ENCODE peak calls at places on chromosomes 13 and 19, in four cellular contexts. S is HFFc6, B is hepatic stellate cell, W is sigmoid colon. M is an unnamed sample.

GRCh38 chr19:4976412-4977298 is 7.7 kb downstream of the KDM4B start:
- DNase-seq in S (peak), W (peak), B (no peak), M (peak)

GRCh38 chr19:40658031-40658430 is 32.4 kb downstream of the NUMBL start:
- DNase-seq in B (no peak), W (no peak), S (no peak), M (no peak)

GRCh38 chr19:3986260-3987041 is 1.2 kb upstream of the EEF2 start:
- DNase-seq in S (peak), B (peak), W (no peak), M (peak)

GRCh38 chr13:104015646-104016396 is 949.6 kb upstream of the SLC10A2 start:
- DNase-seq in B (no peak), S (no peak), W (no peak), M (no peak)

GRCh38 chr13:28220166-28220565 is 81.8 kb downstream of the PAN3 start:
- DNase-seq in B (no peak), W (no peak), S (no peak), M (no peak)

GRCh38 chr19:18494267-18494607 is 27.6 kb downstream of the ELL start:
- DNase-seq in S (no peak), B (peak), W (no peak), M (no peak)

GRCh38 chr13:93017493-93018112 is 209.0 kb upstream of the GPC6 start:
- DNase-seq in S (no peak), W (no peak), B (no peak), M (no peak)

GRCh38 chr19:47798904-47799266 is 5.5 kb downstream of the TPRX1 start:
- DNase-seq in W (no peak), B (no peak), S (no peak), M (no peak)

GRCh38 chr19:11754663-11755062 is 12.1 kb upstream of the ZNF441 start:
- DNase-seq in B (no peak), S (no peak), W (no peak), M (no peak)

GRCh38 chr19:4578552-4579248 is 19.2 kb upstream of the SEMA6B start:
- DNase-seq in W (no peak), S (no peak), B (no peak), M (no peak)

GRCh38 chr13:65336916-65337315 is 1893.2 kb downstream of the PCDH9 start:
- DNase-seq in W (no peak), S (no peak), B (no peak), M (no peak)

GRCh38 chr13:38213307-38213706 is 136.3 kb upstream of the UFM1 start:
- DNase-seq in W (no peak), B (peak), S (peak), M (no peak)

GRCh38 chr19:38848299-38849146 is 1.3 kb downstream of the HNRNPL start:
- DNase-seq in W (no peak), B (no peak), S (no peak), M (no peak)

GRCh38 chr19:5147971-5148793 is 179.3 kb downstream of the KDM4B start:
- DNase-seq in S (no peak), W (no peak), B (no peak), M (no peak)

GRCh38 chr19:3699741-3700241 is 477 bp downstream of the PIP5K1C start:
- DNase-seq in W (no peak), S (no peak), B (no peak), M (no peak)

GRCh38 chr13:44685641-44686040 is 109.5 kb upstream of the TSC22D1 start:
- DNase-seq in S (no peak), B (no peak), W (no peak), M (no peak)

GRCh38 chr13:87426737-87427136 is 244.4 kb upstream of the SLITRK5 start:
- DNase-seq in B (no peak), S (no peak), W (no peak), M (no peak)

GRCh38 chr13:22176968-22177545 is 506.2 kb downstream of the FGF9 start:
- DNase-seq in W (no peak), B (no peak), S (no peak), M (no peak)

GRCh38 chr13:62014299-62014698 is 598.6 kb upstream of the PCDH20 start:
- DNase-seq in S (no peak), B (no peak), W (no peak), M (no peak)

GRCh38 chr13:43057653-43058317 is 34.4 kb downstream of the DNAJC15 start:
- DNase-seq in W (no peak), S (no peak), B (no peak), M (no peak)

GRCh38 chr13:52033039-52033438 is 8.5 kb downstream of the UTP14C start:
- DNase-seq in B (no peak), S (no peak), W (no peak), M (no peak)

GRCh38 chr13:99600318-99600717 is 99.0 kb downstream of the TM9SF2 start:
- DNase-seq in W (no peak), S (no peak), B (no peak), M (no peak)

GRCh38 chr13:112245959-112246358 is 130.2 kb upstream of the SPACA7 start:
- DNase-seq in S (no peak), B (no peak), W (peak), M (no peak)

GRCh38 chr13:37443538-37443937 is 155.0 kb downstream of the POSTN start:
- DNase-seq in W (no peak), B (peak), S (peak), M (no peak)

GRCh38 chr13:98307392-98307743 is 130.3 kb upstream of the RNF113B start:
- DNase-seq in B (no peak), S (no peak), W (no peak), M (no peak)

GRCh38 chr13:101985321-101985720 is 416.5 kb downstream of the FGF14 start:
- DNase-seq in B (no peak), W (no peak), S (no peak), M (no peak)

GRCh38 chr13:97279913-97280312 is 57.8 kb downstream of the MBNL2 start:
- DNase-seq in W (no peak), B (no peak), S (peak), M (no peak)

GRCh38 chr13:35768126-35768525 is 291.6 kb upstream of the MAB21L1 start:
- DNase-seq in W (no peak), S (no peak), B (no peak), M (no peak)

GRCh38 chr13:109787135-109787954 is 962 bp upstream of the IRS2 start:
- DNase-seq in B (peak), S (no peak), W (peak), M (no peak)

GRCh38 chr19:52602931-52603330 is 32.8 kb downstream of the ZNF701 start:
- DNase-seq in S (no peak), B (no peak), W (no peak), M (no peak)

GRCh38 chr19:9917322-9917721 is 19.0 kb downstream of the OLFM2 start:
- DNase-seq in B (peak), S (peak), W (no peak), M (no peak)

GRCh38 chr13:106372199-106373160 is 163.0 kb downstream of the EFNB2 start:
- DNase-seq in W (no peak), S (peak), B (no peak), M (no peak)

GRCh38 chr19:29492761-29493160 is 33.0 kb upstream of the VSTM2B start:
- DNase-seq in W (peak), S (peak), B (no peak), M (no peak)

GRCh38 chr19:32828643-32829344 is 40.8 kb downstream of the SLC7A9 start:
- DNase-seq in S (no peak), B (no peak), W (no peak), M (no peak)

GRCh38 chr13:76812206-76812882 is 73.9 kb downstream of the KCTD12 start:
- DNase-seq in S (no peak), W (peak), B (no peak), M (no peak)

GRCh38 chr13:20684041-20684440 is 19.5 kb upstream of the IL17D start:
- DNase-seq in W (no peak), B (no peak), S (no peak), M (no peak)

GRCh38 chr19:46466536-46467199 is 4.7 kb downstream of the PNMA8A start:
- DNase-seq in B (peak), W (peak), S (peak), M (no peak)

GRCh38 chr19:47561440-47562045 is 11.4 kb downstream of the ZNF541 start:
- DNase-seq in W (no peak), B (no peak), S (no peak), M (no peak)

GRCh38 chr13:113211774-113212173 is 2.4 kb downstream of the CUL4A start:
- DNase-seq in S (no peak), W (no peak), B (no peak), M (no peak)